ENCODE peak calls at places on chromosomes 3 and 15, in eight cellular contexts. One of them, this sample, is unnamed.

GRCh38 chr3:184328516-184328915 is 8.9 kb upstream of the FAM131A start:
- DNase-seq in frontal cortex: no peak
- DNase-seq in stimulated activated CD8-positive, alpha-beta memory T cell treated with anti-CD3 and anti-CD28 coated beads, Interleukin-15, amount 100 ng/mL, for 4 hours: no peak
- DNase-seq in NCI-H2171 treated with DMSO at 0.1 percent for 48 hours: no peak
- DNase-seq in A549: no peak
- DNase-seq in T47D: no peak
- DNase-seq in Panc1: no peak
- DNase-seq in cortex of kidney: no peak
- DNase-seq in this sample: no peak

GRCh38 chr15:57654136-57654845 is 52.2 kb upstream of the POLR2M start:
- DNase-seq in stimulated activated CD8-positive, alpha-beta memory T cell treated with anti-CD3 and anti-CD28 coated beads, Interleukin-15, amount 100 ng/mL, for 4 hours: no peak
- DNase-seq in A549: no peak
- DNase-seq in cortex of kidney: no peak
- DNase-seq in Panc1: no peak
- DNase-seq in NCI-H2171 treated with DMSO at 0.1 percent for 48 hours: no peak
- DNase-seq in T47D: no peak
- DNase-seq in frontal cortex: no peak
- DNase-seq in this sample: no peak

GRCh38 chr3:103055021-103055420 is 620.2 kb downstream of the ZPLD1 start:
- DNase-seq in frontal cortex: no peak
- DNase-seq in cortex of kidney: no peak
- DNase-seq in T47D: no peak
- DNase-seq in Panc1: no peak
- DNase-seq in A549: no peak
- DNase-seq in NCI-H2171 treated with DMSO at 0.1 percent for 48 hours: no peak
- DNase-seq in stimulated activated CD8-positive, alpha-beta memory T cell treated with anti-CD3 and anti-CD28 coated beads, Interleukin-15, amount 100 ng/mL, for 4 hours: no peak
- DNase-seq in this sample: no peak

GRCh38 chr3:78476076-78476475 is 1291.7 kb downstream of the ROBO1 start:
- DNase-seq in stimulated activated CD8-positive, alpha-beta memory T cell treated with anti-CD3 and anti-CD28 coated beads, Interleukin-15, amount 100 ng/mL, for 4 hours: no peak
- DNase-seq in NCI-H2171 treated with DMSO at 0.1 percent for 48 hours: no peak
- DNase-seq in T47D: no peak
- DNase-seq in frontal cortex: no peak
- DNase-seq in Panc1: no peak
- DNase-seq in cortex of kidney: no peak
- DNase-seq in A549: no peak
- DNase-seq in this sample: no peak

GRCh38 chr3:66836363-66837152 is 161.5 kb upstream of the KBTBD8 start:
- DNase-seq in Panc1: no peak
- DNase-seq in A549: no peak
- DNase-seq in T47D: no peak
- DNase-seq in NCI-H2171 treated with DMSO at 0.1 percent for 48 hours: peak
- DNase-seq in stimulated activated CD8-positive, alpha-beta memory T cell treated with anti-CD3 and anti-CD28 coated beads, Interleukin-15, amount 100 ng/mL, for 4 hours: no peak
- DNase-seq in frontal cortex: no peak
- DNase-seq in cortex of kidney: no peak
- DNase-seq in this sample: no peak

GRCh38 chr3:48655586-48655985 is 7.1 kb downstream of the CELSR3 start:
- DNase-seq in frontal cortex: no peak
- DNase-seq in cortex of kidney: no peak
- DNase-seq in NCI-H2171 treated with DMSO at 0.1 percent for 48 hours: no peak
- DNase-seq in A549: no peak
- DNase-seq in stimulated activated CD8-positive, alpha-beta memory T cell treated with anti-CD3 and anti-CD28 coated beads, Interleukin-15, amount 100 ng/mL, for 4 hours: peak
- DNase-seq in T47D: no peak
- DNase-seq in Panc1: no peak
- DNase-seq in this sample: no peak

GRCh38 chr15:90584841-90585240 is 55.1 kb downstream of the CRTC3 start:
- DNase-seq in Panc1: no peak
- DNase-seq in NCI-H2171 treated with DMSO at 0.1 percent for 48 hours: no peak
- DNase-seq in T47D: no peak
- DNase-seq in cortex of kidney: no peak
- DNase-seq in frontal cortex: no peak
- DNase-seq in stimulated activated CD8-positive, alpha-beta memory T cell treated with anti-CD3 and anti-CD28 coated beads, Interleukin-15, amount 100 ng/mL, for 4 hours: no peak
- DNase-seq in A549: no peak
- DNase-seq in this sample: no peak

GRCh38 chr15:51380999-51381806 is 39.7 kb downstream of the GLDN start:
- DNase-seq in stimulated activated CD8-positive, alpha-beta memory T cell treated with anti-CD3 and anti-CD28 coated beads, Interleukin-15, amount 100 ng/mL, for 4 hours: no peak
- DNase-seq in T47D: peak
- DNase-seq in frontal cortex: peak
- DNase-seq in cortex of kidney: no peak
- DNase-seq in Panc1: peak
- DNase-seq in NCI-H2171 treated with DMSO at 0.1 percent for 48 hours: peak
- DNase-seq in A549: peak
- DNase-seq in this sample: peak

GRCh38 chr3:53530205-53530604 is 35.8 kb downstream of the CACNA1D start:
- DNase-seq in A549: no peak
- DNase-seq in Panc1: no peak
- DNase-seq in stimulated activated CD8-positive, alpha-beta memory T cell treated with anti-CD3 and anti-CD28 coated beads, Interleukin-15, amount 100 ng/mL, for 4 hours: no peak
- DNase-seq in frontal cortex: no peak
- DNase-seq in cortex of kidney: no peak
- DNase-seq in NCI-H2171 treated with DMSO at 0.1 percent for 48 hours: no peak
- DNase-seq in T47D: no peak
- DNase-seq in this sample: no peak

GRCh38 chr15:31214864-31215489 is 111.7 kb upstream of the KLF13 start:
- DNase-seq in T47D: no peak
- DNase-seq in cortex of kidney: no peak
- DNase-seq in stimulated activated CD8-positive, alpha-beta memory T cell treated with anti-CD3 and anti-CD28 coated beads, Interleukin-15, amount 100 ng/mL, for 4 hours: no peak
- DNase-seq in A549: peak
- DNase-seq in Panc1: no peak
- DNase-seq in NCI-H2171 treated with DMSO at 0.1 percent for 48 hours: peak
- DNase-seq in frontal cortex: no peak
- DNase-seq in this sample: no peak

GRCh38 chr15:77527831-77528231 is 104.9 kb downstream of the LINGO1 start:
- DNase-seq in cortex of kidney: no peak
- DNase-seq in Panc1: no peak
- DNase-seq in frontal cortex: no peak
- DNase-seq in T47D: no peak
- DNase-seq in A549: no peak
- DNase-seq in stimulated activated CD8-positive, alpha-beta memory T cell treated with anti-CD3 and anti-CD28 coated beads, Interleukin-15, amount 100 ng/mL, for 4 hours: no peak
- DNase-seq in NCI-H2171 treated with DMSO at 0.1 percent for 48 hours: no peak
- DNase-seq in this sample: no peak

GRCh38 chr15:89090791-89091666 is 2.8 kb downstream of the ABHD2 start:
- DNase-seq in NCI-H2171 treated with DMSO at 0.1 percent for 48 hours: no peak
- DNase-seq in frontal cortex: no peak
- DNase-seq in T47D: no peak
- DNase-seq in A549: peak
- DNase-seq in cortex of kidney: no peak
- DNase-seq in stimulated activated CD8-positive, alpha-beta memory T cell treated with anti-CD3 and anti-CD28 coated beads, Interleukin-15, amount 100 ng/mL, for 4 hours: peak
- DNase-seq in Panc1: no peak
- DNase-seq in this sample: peak

GRCh38 chr15:80404057-80404718 is at the start of gene ARNT2:
- DNase-seq in Panc1: no peak
- DNase-seq in stimulated activated CD8-positive, alpha-beta memory T cell treated with anti-CD3 and anti-CD28 coated beads, Interleukin-15, amount 100 ng/mL, for 4 hours: no peak
- DNase-seq in T47D: peak
- DNase-seq in NCI-H2171 treated with DMSO at 0.1 percent for 48 hours: peak
- DNase-seq in frontal cortex: peak
- DNase-seq in A549: peak
- DNase-seq in cortex of kidney: no peak
- DNase-seq in this sample: no peak

GRCh38 chr15:79339588-79340314 is 28.8 kb downstream of the TMED3 start:
- DNase-seq in cortex of kidney: no peak
- DNase-seq in Panc1: peak
- DNase-seq in A549: peak
- DNase-seq in frontal cortex: peak
- DNase-seq in stimulated activated CD8-positive, alpha-beta memory T cell treated with anti-CD3 and anti-CD28 coated beads, Interleukin-15, amount 100 ng/mL, for 4 hours: no peak
- DNase-seq in T47D: peak
- DNase-seq in NCI-H2171 treated with DMSO at 0.1 percent for 48 hours: peak
- DNase-seq in this sample: peak

GRCh38 chr3:177523072-177523675 is 325.9 kb upstream of the TBL1XR1 start:
- DNase-seq in T47D: no peak
- DNase-seq in frontal cortex: no peak
- DNase-seq in Panc1: no peak
- DNase-seq in NCI-H2171 treated with DMSO at 0.1 percent for 48 hours: no peak
- DNase-seq in stimulated activated CD8-positive, alpha-beta memory T cell treated with anti-CD3 and anti-CD28 coated beads, Interleukin-15, amount 100 ng/mL, for 4 hours: no peak
- DNase-seq in cortex of kidney: no peak
- DNase-seq in A549: no peak
- DNase-seq in this sample: no peak

GRCh38 chr3:38140326-38141172 is 2.1 kb downstream of the MYD88 start:
- DNase-seq in A549: no peak
- DNase-seq in frontal cortex: no peak
- DNase-seq in cortex of kidney: no peak
- DNase-seq in Panc1: no peak
- DNase-seq in T47D: no peak
- DNase-seq in stimulated activated CD8-positive, alpha-beta memory T cell treated with anti-CD3 and anti-CD28 coated beads, Interleukin-15, amount 100 ng/mL, for 4 hours: no peak
- DNase-seq in NCI-H2171 treated with DMSO at 0.1 percent for 48 hours: no peak
- DNase-seq in this sample: no peak

GRCh38 chr15:88255496-88256171 is 905 bp downstream of the NTRK3 start:
- DNase-seq in NCI-H2171 treated with DMSO at 0.1 percent for 48 hours: no peak
- DNase-seq in cortex of kidney: no peak
- DNase-seq in stimulated activated CD8-positive, alpha-beta memory T cell treated with anti-CD3 and anti-CD28 coated beads, Interleukin-15, amount 100 ng/mL, for 4 hours: no peak
- DNase-seq in T47D: peak
- DNase-seq in A549: peak
- DNase-seq in frontal cortex: peak
- DNase-seq in Panc1: no peak
- DNase-seq in this sample: peak

GRCh38 chr15:43251863-43252241 is 14.9 kb downstream of the TGM5 start:
- DNase-seq in frontal cortex: no peak
- DNase-seq in A549: no peak
- DNase-seq in stimulated activated CD8-positive, alpha-beta memory T cell treated with anti-CD3 and anti-CD28 coated beads, Interleukin-15, amount 100 ng/mL, for 4 hours: no peak
- DNase-seq in T47D: no peak
- DNase-seq in NCI-H2171 treated with DMSO at 0.1 percent for 48 hours: no peak
- DNase-seq in Panc1: no peak
- DNase-seq in cortex of kidney: no peak
- DNase-seq in this sample: no peak

GRCh38 chr3:152375546-152375945 is 106.8 kb downstream of the MBNL1 start:
- DNase-seq in Panc1: no peak
- DNase-seq in cortex of kidney: no peak
- DNase-seq in A549: peak
- DNase-seq in stimulated activated CD8-positive, alpha-beta memory T cell treated with anti-CD3 and anti-CD28 coated beads, Interleukin-15, amount 100 ng/mL, for 4 hours: no peak
- DNase-seq in T47D: no peak
- DNase-seq in NCI-H2171 treated with DMSO at 0.1 percent for 48 hours: no peak
- DNase-seq in frontal cortex: no peak
- DNase-seq in this sample: no peak

GRCh38 chr3:64121750-64122311 is 98.5 kb upstream of the PSMD6 start:
- DNase-seq in stimulated activated CD8-positive, alpha-beta memory T cell treated with anti-CD3 and anti-CD28 coated beads, Interleukin-15, amount 100 ng/mL, for 4 hours: no peak
- DNase-seq in T47D: no peak
- DNase-seq in cortex of kidney: no peak
- DNase-seq in A549: no peak
- DNase-seq in NCI-H2171 treated with DMSO at 0.1 percent for 48 hours: no peak
- DNase-seq in frontal cortex: no peak
- DNase-seq in Panc1: no peak
- DNase-seq in this sample: no peak

GRCh38 chr15:35479423-35479822 is 66.5 kb downstream of the DPH6 start:
- DNase-seq in A549: no peak
- DNase-seq in stimulated activated CD8-positive, alpha-beta memory T cell treated with anti-CD3 and anti-CD28 coated beads, Interleukin-15, amount 100 ng/mL, for 4 hours: no peak
- DNase-seq in NCI-H2171 treated with DMSO at 0.1 percent for 48 hours: no peak
- DNase-seq in Panc1: no peak
- DNase-seq in cortex of kidney: no peak
- DNase-seq in frontal cortex: no peak
- DNase-seq in T47D: no peak
- DNase-seq in this sample: no peak

GRCh38 chr15:41115088-41115651 is 910 bp downstream of the INO80 start:
- DNase-seq in cortex of kidney: no peak
- DNase-seq in stimulated activated CD8-positive, alpha-beta memory T cell treated with anti-CD3 and anti-CD28 coated beads, Interleukin-15, amount 100 ng/mL, for 4 hours: no peak
- DNase-seq in T47D: no peak
- DNase-seq in NCI-H2171 treated with DMSO at 0.1 percent for 48 hours: peak
- DNase-seq in Panc1: peak
- DNase-seq in frontal cortex: peak
- DNase-seq in A549: peak
- DNase-seq in this sample: peak

GRCh38 chr3:57896691-57897090 is 111.5 kb upstream of the FLNB start:
- DNase-seq in T47D: no peak
- DNase-seq in A549: no peak
- DNase-seq in NCI-H2171 treated with DMSO at 0.1 percent for 48 hours: no peak
- DNase-seq in Panc1: no peak
- DNase-seq in stimulated activated CD8-positive, alpha-beta memory T cell treated with anti-CD3 and anti-CD28 coated beads, Interleukin-15, amount 100 ng/mL, for 4 hours: no peak
- DNase-seq in frontal cortex: no peak
- DNase-seq in cortex of kidney: no peak
- DNase-seq in this sample: no peak

GRCh38 chr15:66650433-66650832 is 51.6 kb upstream of the SMAD6 start:
- DNase-seq in Panc1: no peak
- DNase-seq in A549: peak
- DNase-seq in T47D: no peak
- DNase-seq in NCI-H2171 treated with DMSO at 0.1 percent for 48 hours: no peak
- DNase-seq in cortex of kidney: no peak
- DNase-seq in stimulated activated CD8-positive, alpha-beta memory T cell treated with anti-CD3 and anti-CD28 coated beads, Interleukin-15, amount 100 ng/mL, for 4 hours: no peak
- DNase-seq in frontal cortex: no peak
- DNase-seq in this sample: peak

GRCh38 chr3:71168961-71169411 is 414.5 kb downstream of the FOXP1 start:
- DNase-seq in cortex of kidney: no peak
- DNase-seq in Panc1: no peak
- DNase-seq in NCI-H2171 treated with DMSO at 0.1 percent for 48 hours: no peak
- DNase-seq in A549: no peak
- DNase-seq in T47D: no peak
- DNase-seq in stimulated activated CD8-positive, alpha-beta memory T cell treated with anti-CD3 and anti-CD28 coated beads, Interleukin-15, amount 100 ng/mL, for 4 hours: no peak
- DNase-seq in frontal cortex: no peak
- DNase-seq in this sample: peak